ENCODE peak calls at places on chromosomes 13 and 19, in five cellular contexts. C is gastrocnemius medialis, W is tibial nerve, U is body of pancreas, F is prostate gland. H is an unnamed sample.

GRCh38 chr19:3119782-3120380 is 16.0 kb upstream of the GNA15 start:
- DNase-seq in C (no peak), W (no peak), U (no peak), F (no peak), H (no peak)

GRCh38 chr19:1221141-1221903 is 15.7 kb downstream of the STK11 start:
- DNase-seq in C (peak; percentile 52), W (no peak), U (peak; percentile 80), F (no peak), H (peak; percentile 75)

GRCh38 chr13:109253316-109253715 is 533.1 kb downstream of the IRS2 start:
- DNase-seq in C (no peak), W (no peak), U (no peak), F (no peak), H (no peak)

GRCh38 chr19:3175761-3176714 is 2.5 kb upstream of the S1PR4 start:
- DNase-seq in C (no peak), W (peak; percentile 33), U (peak; percentile 36), F (peak; percentile 83), H (no peak)

GRCh38 chr13:105343134-105343806 is 1192.2 kb downstream of the EFNB2 start:
- DNase-seq in C (no peak), W (no peak), U (no peak), F (no peak), H (no peak)

GRCh38 chr19:42129399-42130253 is 2.6 kb downstream of the POU2F2 start:
- DNase-seq in C (no peak), W (peak; percentile 31), U (no peak), F (peak; percentile 24), H (no peak)

GRCh38 chr13:27442071-27442647 is 8.2 kb downstream of the MTIF3 start:
- DNase-seq in C (no peak), W (no peak), U (no peak), F (no peak), H (no peak)

GRCh38 chr13:39498471-39499114 is 104.4 kb downstream of the LHFPL6 start:
- DNase-seq in C (no peak), W (no peak), U (no peak), F (no peak), H (no peak)

GRCh38 chr13:110416131-110416584 is 109.1 kb downstream of the COL4A2 start:
- DNase-seq in C (no peak), W (no peak), U (no peak), F (no peak), H (no peak)

GRCh38 chr19:18612772-18613588 is at the start of gene TMEM59L:
- DNase-seq in C (no peak), W (no peak), U (no peak), F (no peak), H (no peak)

GRCh38 chr19:56351208-56351607 is 36.6 kb upstream of the ZSCAN5A start:
- DNase-seq in C (no peak), W (no peak), U (no peak), F (no peak), H (no peak)

DNA sequence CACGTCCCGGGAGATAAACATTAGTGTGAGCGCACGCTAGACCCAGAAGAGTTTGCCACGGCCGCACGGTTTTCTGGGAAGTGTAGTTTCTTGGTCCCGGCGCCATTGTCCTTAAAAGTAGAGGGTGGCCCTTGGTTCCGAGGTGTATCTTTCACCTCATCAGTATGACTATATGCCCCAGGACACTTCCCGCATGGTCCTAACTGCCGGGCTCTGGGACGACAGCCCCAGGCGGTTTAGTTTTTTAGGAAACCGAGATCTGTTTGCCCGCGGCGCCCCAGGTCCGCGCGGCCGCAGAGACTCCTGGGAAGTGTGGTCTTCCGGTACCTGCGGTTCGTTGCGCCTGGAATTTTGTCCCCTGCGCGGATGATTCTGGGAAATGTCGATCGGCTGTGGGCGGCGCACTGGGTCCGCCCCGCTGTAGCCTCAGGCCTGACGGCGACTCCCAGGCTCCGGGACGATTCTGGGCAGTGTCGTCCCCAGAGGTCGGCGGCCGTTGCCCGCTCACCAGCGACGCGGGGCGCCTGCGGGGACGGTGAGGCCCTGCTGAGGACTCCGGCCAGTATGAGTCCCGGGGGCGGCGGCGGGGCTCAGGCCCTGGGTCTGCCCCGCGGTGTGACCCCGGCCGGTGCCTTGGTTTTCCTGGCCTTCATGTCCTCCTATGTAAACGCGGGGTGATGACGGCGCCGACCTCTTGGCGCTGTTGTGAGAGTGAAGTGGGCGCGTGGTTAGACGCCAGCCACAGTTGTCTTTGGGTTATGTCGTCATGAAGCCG is at the start of gene ZNF181:
- DNase-seq in C (peak; percentile 81), W (peak; percentile 87), U (peak; percentile 91), F (peak; percentile 90), H (peak; percentile 82)
- TF ChIP-seq POLR2A in C (peak; percentile 3), W (no peak), U (peak; percentile 87), F (peak; percentile 24), H (peak; percentile 71)

GRCh38 chr13:36675213-36675536 is 1.4 kb downstream of the SERTM1 start:
- DNase-seq in C (no peak), W (no peak), U (no peak), F (no peak), H (no peak)

GRCh38 chr13:36673352-36673751 is 468 bp upstream of the SERTM1 start:
- DNase-seq in C (no peak), W (no peak), U (no peak), F (no peak), H (no peak)

GRCh38 chr13:36673838-36674326 is at the start of gene SERTM1:
- DNase-seq in C (no peak), W (no peak), U (no peak), F (no peak), H (peak; percentile 52)

DNA sequence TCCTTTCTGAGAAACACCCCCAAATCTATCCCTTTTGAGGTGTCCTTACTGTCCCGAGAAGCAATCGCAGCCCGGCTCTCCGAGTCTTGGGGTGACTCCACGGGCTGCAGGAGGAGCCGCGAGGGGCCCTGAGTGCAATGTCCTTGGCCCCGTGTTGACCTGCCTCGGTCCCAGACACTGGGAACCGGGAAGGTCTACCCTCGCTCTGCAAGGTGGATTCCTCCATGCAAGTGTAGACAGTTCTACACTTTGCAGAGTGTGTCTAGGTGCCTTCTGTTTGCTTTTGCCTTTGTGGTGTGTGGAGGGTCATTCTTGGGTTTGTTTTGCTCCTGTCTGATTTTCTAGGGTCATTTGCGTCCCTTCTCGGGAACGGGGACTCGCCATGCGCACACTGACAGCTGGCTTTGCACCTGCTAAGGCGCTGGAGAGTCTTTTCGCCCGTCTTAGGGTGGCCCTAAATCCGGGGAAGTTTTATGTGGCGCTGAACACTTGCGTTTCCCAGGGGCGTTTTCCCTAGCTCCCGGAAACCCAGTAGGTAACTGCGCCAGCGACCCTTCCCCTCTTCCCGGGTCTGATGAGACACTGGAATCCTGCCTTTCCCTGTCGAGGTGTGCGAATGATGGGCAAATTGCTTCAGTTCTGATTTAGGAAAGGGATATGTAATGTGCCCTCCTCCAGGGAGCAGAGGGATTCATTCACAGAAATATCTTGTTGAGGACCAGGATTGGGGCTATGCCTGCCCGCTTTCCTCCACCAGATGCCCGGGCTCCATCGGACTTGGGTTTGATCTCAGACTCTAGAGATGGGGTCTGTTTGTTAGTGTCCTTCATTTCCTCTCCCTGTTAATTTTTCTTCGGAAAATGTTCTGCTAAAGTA is 755 bp downstream of the SERTM1 start:
- DNase-seq in C (no peak), W (no peak), U (no peak), F (no peak), H (no peak)
- H3K4me3 ChIP-seq in C (peak overlapping the region; percentile 21), W (peak overlapping the region; percentile 37), U (no peak overlapping the region), F (peak overlapping the region; percentile 11), H (peak overlapping the region; percentile 60)

DNA sequence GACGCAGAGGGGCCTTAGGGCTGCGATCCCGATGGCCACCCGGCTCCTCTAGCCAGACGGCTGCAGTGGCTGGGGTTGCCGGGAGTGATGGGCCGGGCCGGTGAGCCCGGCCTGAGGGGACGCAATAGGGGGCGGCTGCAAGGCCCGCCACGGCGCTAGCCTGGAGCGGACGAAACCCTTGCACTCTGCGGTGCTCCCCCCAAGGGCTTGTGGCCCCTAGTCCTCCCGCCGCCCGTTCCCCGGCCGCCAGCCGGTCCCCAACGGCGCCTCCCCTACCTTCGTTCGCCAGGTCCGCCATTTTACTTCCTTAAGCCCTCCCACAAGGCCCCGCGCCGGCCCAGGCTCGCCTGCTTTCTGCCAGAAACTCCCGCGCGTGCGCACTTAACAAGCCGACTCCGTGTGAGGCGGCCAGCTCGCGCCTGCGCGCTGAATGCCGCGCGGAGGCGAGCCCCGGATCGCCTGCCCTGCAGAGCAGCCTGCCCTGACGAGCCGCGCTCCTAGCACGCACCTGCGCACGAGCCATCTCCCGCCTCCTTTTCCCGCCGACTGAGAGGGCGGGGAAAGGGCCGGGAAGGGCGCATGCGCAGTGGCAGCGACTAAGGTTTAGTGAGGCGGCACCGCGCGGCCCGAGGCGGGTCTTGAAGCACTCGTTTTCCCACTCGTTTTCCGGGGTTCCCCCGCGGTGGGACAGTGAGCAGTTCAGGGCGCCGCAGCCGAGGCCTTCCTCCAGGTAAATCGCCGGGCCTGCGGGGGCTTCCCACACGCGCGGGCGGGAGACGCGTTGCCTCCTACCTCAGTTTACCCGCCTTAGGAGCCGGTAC is at the start of gene RANBP3:
- DNase-seq in C (peak; percentile 97), W (peak; percentile 91), U (peak; percentile 99), F (peak; percentile 98), H (peak; percentile 98)
- TF ChIP-seq POLR2A in C (peak; percentile 63), W (peak; percentile 47), U (peak; percentile 68), F (peak; percentile 75), H (peak; percentile 24)

GRCh38 chr13:78609464-78610205 is 6.3 kb upstream of the POU4F1 start:
- DNase-seq in C (no peak), W (no peak), U (no peak), F (no peak), H (no peak)

GRCh38 chr13:78610381-78610883 is 7.1 kb upstream of the POU4F1 start:
- DNase-seq in C (no peak), W (no peak), U (no peak), F (no peak), H (no peak)

GRCh38 chr13:78608254-78608704 is 4.9 kb upstream of the POU4F1 start:
- DNase-seq in C (no peak), W (no peak), U (no peak), F (no peak), H (no peak)

GRCh38 chr13:78607409-78608253 is 4.3 kb upstream of the POU4F1 start:
- DNase-seq in C (no peak), W (no peak), U (no peak), F (no peak), H (no peak)

DNA sequence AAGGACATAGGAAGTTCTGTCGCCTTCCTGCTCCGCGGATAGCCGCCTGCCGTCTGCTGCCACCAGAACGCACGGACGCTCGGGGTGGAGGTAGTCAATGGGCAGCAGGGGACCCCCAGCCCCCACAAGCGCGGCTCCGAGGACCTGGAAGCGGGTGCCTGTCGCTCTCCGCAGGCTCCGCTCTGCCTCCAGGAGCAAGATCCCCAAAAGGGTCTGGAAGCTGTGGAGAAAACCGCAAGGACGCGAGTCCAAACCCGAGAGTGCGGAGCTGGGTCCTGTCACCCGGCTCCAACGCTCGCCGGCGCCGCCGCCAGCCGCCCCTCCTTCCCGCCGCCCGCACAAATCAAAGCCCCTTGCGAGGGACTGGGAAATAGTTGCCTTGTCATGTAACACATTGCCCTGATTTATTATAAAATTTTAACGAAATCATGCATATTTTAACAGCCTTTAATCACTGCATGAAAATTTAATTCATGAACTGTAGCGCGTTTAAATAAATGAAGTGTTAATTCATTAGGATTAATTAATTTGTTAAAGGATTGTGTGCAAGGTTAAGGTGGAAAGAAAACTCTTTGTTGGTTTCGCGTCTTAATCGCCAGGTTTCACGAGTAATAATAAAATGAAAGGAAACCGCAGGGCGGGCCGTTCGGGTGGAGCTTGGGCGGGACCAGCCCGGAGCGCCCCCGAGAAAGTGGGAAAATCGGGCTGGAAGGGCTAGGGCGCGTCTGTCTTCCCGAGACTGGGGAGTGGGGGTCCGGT is 5.5 kb upstream of the POU4F1 start:
- DNase-seq in C (no peak), W (no peak), U (no peak), F (no peak), H (no peak)
- H3K4me3 ChIP-seq in C (peak overlapping the region; percentile 83), W (peak overlapping the region; percentile 57), U (peak overlapping the region; percentile 50), F (peak overlapping the region; percentile 30), H (peak overlapping the region; percentile 39)